ENCODE peak calls at places on chromosomes 2 and 18, in ten cellular contexts. D is HTR-8/SVneo; L is NCI-H2081 treated with DMSO at 0.1 percent for 48 hours; O is astrocyte of the spinal cord; H is WERI-Rb-1; K is IMR-90; V is uterus; C is activated gamma-delta T cell treated with Interleukin-2 at 50 U/mL for 16 hours; X is psoas muscle; Q is stimulated activated CD4-positive, alpha-beta T cell treated with anti-CD3 and anti-CD28 coated beads, Interleukin-15, amount 100 ng/mL, for 24 hours. B is an unnamed sample.

GRCh38 chr2:98769784-98770183 is 38.9 kb upstream of the MGAT4A start:
- DNase-seq in H (no peak), O (no peak), Q (peak; percentile 34), V (no peak), D (no peak), X (no peak), L (no peak), C (peak; percentile 15), K (no peak), B (peak; percentile 85)

GRCh38 chr2:101396352-101396717 is 9.0 kb upstream of the CREG2 start:
- DNase-seq in Q (no peak), H (no peak), D (peak; percentile 67), L (no peak), O (peak; percentile 88), V (no peak), K (peak; percentile 97), X (no peak), C (no peak), B (no peak)

GRCh38 chr2:43984533-43984932 is 11.3 kb downstream of the LRPPRC start:
- DNase-seq in L (no peak), D (no peak), Q (no peak), K (no peak), H (no peak), C (no peak), O (no peak), X (no peak), V (no peak), B (no peak)

GRCh38 chr2:157540102-157540501 is 88.6 kb downstream of the ACVR1C start:
- DNase-seq in X (no peak), C (no peak), O (no peak), V (no peak), K (no peak), L (no peak), D (no peak), H (no peak), Q (no peak), B (no peak)

GRCh38 chr18:71951021-71951420 is 593.1 kb downstream of the CBLN2 start:
- DNase-seq in V (no peak), Q (no peak), L (no peak), D (no peak), X (no peak), C (no peak), H (no peak), O (no peak), K (no peak), B (no peak)

GRCh38 chr2:68742638-68743037 is 8.0 kb downstream of the ARHGAP25 start:
- DNase-seq in X (no peak), Q (no peak), V (no peak), D (no peak), L (no peak), C (no peak), O (no peak), K (no peak), H (no peak), B (no peak)

GRCh38 chr2:235537186-235537585 is 43.3 kb downstream of the AGAP1 start:
- DNase-seq in C (no peak), D (no peak), H (no peak), O (no peak), L (no peak), Q (no peak), X (no peak), V (no peak), K (no peak), B (no peak)

GRCh38 chr18:13500227-13500865 is 226.0 kb downstream of the FAM210A start:
- DNase-seq in V (peak; percentile 23), C (no peak), L (peak; percentile 40), D (peak; percentile 31), O (peak; percentile 87), X (peak; percentile 73), H (no peak), K (peak; percentile 57), Q (no peak), B (no peak)

GRCh38 chr2:205060269-205060668 is 515.0 kb downstream of the PARD3B start:
- DNase-seq in K (peak; percentile 89), Q (no peak), H (no peak), D (no peak), O (peak; percentile 70), X (no peak), V (no peak), L (no peak), C (no peak), B (no peak)

GRCh38 chr18:79169958-79170555 is 100.9 kb downstream of the ATP9B start:
- DNase-seq in D (no peak), L (no peak), C (no peak), H (no peak), X (no peak), Q (no peak), V (no peak), K (peak; percentile 35), O (no peak), B (no peak)

GRCh38 chr2:1046067-1046466 is 95.4 kb downstream of the SNTG2 start:
- DNase-seq in L (no peak), K (no peak), O (no peak), X (no peak), D (no peak), C (no peak), H (no peak), V (no peak), Q (no peak), B (no peak)

GRCh38 chr2:212903413-212903812 is 248.0 kb downstream of the IKZF2 start:
- DNase-seq in O (no peak), L (no peak), K (no peak), Q (no peak), V (no peak), C (no peak), H (no peak), D (no peak), X (no peak), B (no peak)

GRCh38 chr2:86281066-86281700 is 56.2 kb downstream of the REEP1 start:
- DNase-seq in L (no peak), Q (no peak), H (no peak), D (no peak), O (no peak), X (no peak), K (no peak), C (no peak), V (no peak), B (no peak)

GRCh38 chr18:27473359-27473758 is 288.3 kb upstream of the CHST9 start:
- DNase-seq in D (no peak), O (no peak), H (no peak), C (no peak), L (no peak), V (no peak), X (no peak), Q (no peak), K (no peak), B (no peak)

GRCh38 chr2:3034396-3034795 is 343.2 kb downstream of the EIPR1 start:
- DNase-seq in H (no peak), X (no peak), O (no peak), K (no peak), D (no peak), V (no peak), C (no peak), L (no peak), Q (no peak), B (no peak)

GRCh38 chr2:120401275-120402069 is 55.5 kb downstream of the INHBB start:
- DNase-seq in L (no peak), H (no peak), O (no peak), Q (no peak), K (no peak), C (no peak), X (peak; percentile 12), V (no peak), D (no peak), B (no peak)

GRCh38 chr2:82333697-82334096 is 2029.1 kb upstream of the LRRTM1 start:
- DNase-seq in V (no peak), D (no peak), X (no peak), K (no peak), L (no peak), C (no peak), Q (no peak), H (no peak), O (no peak), B (no peak)

GRCh38 chr2:188204830-188205229 is 86.8 kb upstream of the GULP1 start:
- DNase-seq in X (no peak), Q (no peak), K (no peak), V (no peak), L (no peak), D (no peak), C (no peak), O (no peak), H (no peak), B (no peak)

GRCh38 chr2:2847131-2847740 is 516.2 kb upstream of the MYT1L start:
- DNase-seq in X (peak; percentile 63), V (no peak), C (no peak), K (no peak), O (no peak), Q (no peak), D (no peak), L (peak; percentile 40), H (no peak), B (peak; percentile 76)

GRCh38 chr2:10289891-10290290 is 12.8 kb upstream of the HPCAL1 start:
- DNase-seq in C (no peak), L (no peak), H (no peak), D (peak; percentile 68), Q (no peak), K (peak; percentile 37), V (no peak), X (peak; percentile 26), O (peak; percentile 67), B (no peak)

GRCh38 chr2:37775908-37776250 is 104.4 kb upstream of the CDC42EP3 start:
- DNase-seq in Q (no peak), K (peak; percentile 84), V (peak; percentile 76), H (no peak), X (no peak), L (no peak), C (no peak), O (peak; percentile 74), D (no peak), B (no peak)

GRCh38 chr2:44938287-44939073 is 3.0 kb upstream of the SIX3 start:
- DNase-seq in H (no peak), O (no peak), L (no peak), X (peak; percentile 38), K (no peak), C (no peak), Q (no peak), D (no peak), V (no peak), B (no peak)

GRCh38 chr2:97348265-97348664 is 235.3 kb downstream of the ANKRD36 start:
- DNase-seq in K (no peak), H (peak; percentile 60), X (no peak), L (no peak), C (no peak), O (no peak), Q (no peak), V (no peak), D (no peak), B (no peak)

GRCh38 chr2:54966165-54966819 is 84.0 kb downstream of the RTN4 start:
- DNase-seq in O (no peak), Q (no peak), K (no peak), L (no peak), C (no peak), H (no peak), D (no peak), V (no peak), X (no peak), B (peak; percentile 85)

GRCh38 chr2:156334496-156335478 is 2.3 kb upstream of the NR4A2 start:
- DNase-seq in K (peak; percentile 94), C (peak; percentile 72), D (peak; percentile 68), H (peak; percentile 78), O (peak; percentile 95), L (peak; percentile 56), X (peak; percentile 96), V (peak; percentile 94), Q (peak; percentile 91), B (peak; percentile 93)

GRCh38 chr2:99938250-99938649 is 204.1 kb downstream of the AFF3 start:
- DNase-seq in O (no peak), H (no peak), K (no peak), Q (no peak), D (no peak), X (no peak), C (no peak), L (no peak), V (no peak), B (no peak)

GRCh38 chr18:63545094-63545493 is 2.9 kb downstream of the SERPINB12 start:
- DNase-seq in D (no peak), L (no peak), K (no peak), X (no peak), V (no peak), Q (no peak), O (no peak), H (no peak), C (no peak), B (no peak)

GRCh38 chr2:67311536-67311935 is 85.6 kb upstream of the ETAA1 start:
- DNase-seq in L (no peak), D (peak; percentile 24), X (no peak), C (no peak), H (no peak), K (peak; percentile 89), V (no peak), O (peak; percentile 65), Q (no peak), B (no peak)